ENCODE peak calls at places on chromosomes 5 and 9, in seven cellular contexts. O is BE2C, X is PC-9, B is A549, N is AG10803, E is NB4, J is fibroblast of mammary gland. Q is an unnamed sample.

GRCh38 chr5:35822541-35822940 is 34.1 kb upstream of the IL7R start:
- DNase-seq in O (no peak), X (no peak), B (no peak), N (no peak), E (no peak), J (no peak), Q (no peak)

GRCh38 chr5:52774005-52774410 is 13.7 kb upstream of the ITGA1 start:
- DNase-seq in O (no peak), X (no peak), B (no peak), N (no peak), E (no peak), J (no peak), Q (no peak)

GRCh38 chr5:172588380-172588779 is 52.7 kb upstream of the NEURL1B start:
- DNase-seq in O (no peak), X (no peak), B (no peak), N (no peak), E (no peak), J (no peak), Q (no peak)

GRCh38 chr5:141855265-141856029 is 22.8 kb downstream of the PCDH1 start:
- DNase-seq in O (peak; percentile 72), X (no peak), B (no peak), N (no peak), E (no peak), J (no peak), Q (no peak)

GRCh38 chr5:17169507-17169906 is 47.9 kb upstream of the BASP1 start:
- DNase-seq in O (no peak), X (no peak), B (no peak), N (peak; percentile 91), E (no peak), J (no peak), Q (peak; percentile 95)

GRCh38 chr5:13973724-13974123 is 29.2 kb upstream of the DNAH5 start:
- DNase-seq in O (no peak), X (no peak), B (no peak), N (no peak), E (no peak), J (no peak), Q (no peak)

GRCh38 chr9:76400534-76401096 is 6.4 kb upstream of the RFK start:
- DNase-seq in O (no peak), X (peak; percentile 67), B (no peak), N (no peak), E (no peak), J (no peak), Q (no peak)

GRCh38 chr9:123637940-123638634 is 282.1 kb downstream of the CRB2 start:
- DNase-seq in O (no peak), X (no peak), B (no peak), N (peak; percentile 25), E (peak; percentile 78), J (no peak), Q (no peak)

GRCh38 chr5:170269579-170269978 is 28.0 kb downstream of the LCP2 start:
- DNase-seq in O (no peak), X (no peak), B (no peak), N (no peak), E (peak; percentile 35), J (no peak), Q (no peak)

GRCh38 chr9:111952559-111952958 is 55.9 kb downstream of the UGCG start:
- DNase-seq in O (no peak), X (no peak), B (no peak), N (peak; percentile 92), E (no peak), J (peak; percentile 93), Q (peak; percentile 65)

GRCh38 chr9:104941597-104941996 is 13.6 kb upstream of the ABCA1 start:
- DNase-seq in O (no peak), X (no peak), B (no peak), N (no peak), E (no peak), J (no peak), Q (no peak)

GRCh38 chr9:17204611-17205165 is 69.8 kb downstream of the CNTLN start:
- DNase-seq in O (peak; percentile 81), X (no peak), B (no peak), N (no peak), E (no peak), J (no peak), Q (no peak)

GRCh38 chr9:119959846-119960545 is 590.8 kb upstream of the BRINP1 start:
- DNase-seq in O (no peak), X (no peak), B (no peak), N (peak; percentile 77), E (no peak), J (peak; percentile 6), Q (no peak)

GRCh38 chr5:172188033-172188892 is at the start of gene STK10:
- DNase-seq in O (peak; percentile 95), X (peak; percentile 93), B (peak; percentile 97), N (peak; percentile 93), E (peak; percentile 97), J (peak; percentile 83), Q (peak; percentile 64)

GRCh38 chr5:35785601-35786085 is 71.0 kb upstream of the IL7R start:
- DNase-seq in O (no peak), X (no peak), B (no peak), N (no peak), E (no peak), J (peak; percentile 30), Q (no peak)

GRCh38 chr5:39395521-39395920 is 29.3 kb downstream of the DAB2 start:
- DNase-seq in O (no peak), X (no peak), B (no peak), N (no peak), E (no peak), J (no peak), Q (no peak)

GRCh38 chr9:129131300-129132145 is 20.3 kb downstream of the PTPA start:
- DNase-seq in O (peak; percentile 78), X (peak; percentile 81), B (peak; percentile 93), N (peak; percentile 59), E (peak; percentile 73), J (peak; percentile 62), Q (no peak)

GRCh38 chr5:149282027-149282965 is 10.6 kb downstream of the AFAP1L1 start:
- DNase-seq in O (no peak), X (no peak), B (no peak), N (no peak), E (no peak), J (no peak), Q (no peak)

GRCh38 chr5:149285153-149285552 is 13.5 kb downstream of the AFAP1L1 start:
- DNase-seq in O (no peak), X (no peak), B (no peak), N (no peak), E (no peak), J (no peak), Q (no peak)

GRCh38 chr5:149282966-149283332 is 11.3 kb downstream of the AFAP1L1 start:
- DNase-seq in O (no peak), X (no peak), B (no peak), N (no peak), E (no peak), J (no peak), Q (no peak)

GRCh38 chr5:149283611-149284480 is 12.2 kb downstream of the AFAP1L1 start:
- DNase-seq in O (no peak), X (no peak), B (no peak), N (peak; percentile 57), E (no peak), J (peak; percentile 49), Q (no peak)

GRCh38 chr5:149284501-149284900 is 12.8 kb downstream of the AFAP1L1 start:
- DNase-seq in O (no peak), X (no peak), B (no peak), N (peak; percentile 82), E (peak; percentile 14), J (peak; percentile 81), Q (no peak)
- H3K4me3 ChIP-seq in O (no peak overlapping the region), X (no peak overlapping the region), B (no peak overlapping the region), N (peak overlapping the region; percentile 20), E (no peak overlapping the region), J (no peak overlapping the region), Q (no peak overlapping the region)

GRCh38 chr5:144485540-144485939 is 314.9 kb downstream of the KCTD16 start:
- DNase-seq in O (no peak), X (no peak), B (no peak), N (no peak), E (no peak), J (no peak), Q (no peak)
- TF ChIP-seq CTCF in O (no peak), X (no peak), B (no peak), N (no peak), E (no peak), J (no peak), Q (no peak)

GRCh38 chr9:121700831-121701419 is 49.5 kb downstream of the DAB2IP start:
- DNase-seq in O (peak; percentile 90), X (no peak), B (no peak), N (no peak), E (peak; percentile 38), J (no peak), Q (no peak)

GRCh38 chr9:121700165-121700830 is 48.9 kb downstream of the DAB2IP start:
- DNase-seq in O (peak; percentile 76), X (peak; percentile 81), B (peak; percentile 57), N (peak; percentile 53), E (peak; percentile 42), J (peak; percentile 48), Q (no peak)

GRCh38 chr9:121696935-121697334 is 45.5 kb downstream of the DAB2IP start:
- DNase-seq in O (no peak), X (no peak), B (no peak), N (no peak), E (peak; percentile 76), J (no peak), Q (no peak)

GRCh38 chr9:121699271-121700164 is 48.1 kb downstream of the DAB2IP start:
- DNase-seq in O (peak; percentile 49), X (peak; percentile 41), B (no peak), N (peak; percentile 59), E (peak; percentile 87), J (peak; percentile 28), Q (no peak)

DNA sequence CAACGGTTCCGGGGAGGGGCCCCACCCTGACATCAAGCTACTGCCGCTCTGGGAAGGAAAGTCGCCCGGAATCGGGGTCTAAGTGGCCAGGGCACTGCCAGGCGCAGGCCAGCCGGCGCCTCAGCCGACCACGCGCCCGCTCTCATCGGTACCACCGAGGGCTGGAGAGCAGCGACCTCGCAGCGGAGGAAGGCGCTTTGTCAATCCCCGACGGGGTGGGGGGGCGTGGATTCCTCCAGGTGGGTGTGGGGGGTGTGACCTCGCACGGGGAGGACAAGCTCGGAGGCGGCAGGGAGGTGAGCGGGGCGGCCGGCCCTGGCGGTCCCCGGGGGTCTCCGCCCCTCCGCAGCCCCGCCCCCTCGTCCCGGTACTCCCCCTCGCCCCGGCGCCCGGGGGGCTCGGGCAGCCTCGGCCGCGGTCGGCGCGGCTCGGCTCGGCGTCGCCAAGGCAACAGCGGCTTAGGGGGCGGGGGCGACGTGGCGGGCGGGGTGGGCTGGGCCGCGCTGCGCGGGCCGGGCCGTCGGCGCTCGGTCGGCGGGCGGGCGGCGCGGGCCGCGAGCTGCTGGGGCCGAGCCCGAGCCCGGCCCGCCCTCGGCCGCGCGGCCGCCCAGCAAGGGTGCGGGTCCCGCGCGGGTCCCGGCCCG is 47.3 kb downstream of the DAB2IP start:
- DNase-seq in O (peak; percentile 73), X (peak; percentile 31), B (no peak), N (peak; percentile 21), E (no peak), J (no peak), Q (no peak)
- H3K4me3 ChIP-seq in O (peak overlapping the region; percentile 66), X (peak overlapping the region; percentile 60), B (peak overlapping the region; percentile 55), N (peak overlapping the region; percentile 69), E (no peak overlapping the region), J (peak overlapping the region; percentile 36), Q (peak overlapping the region; percentile 69)

DNA sequence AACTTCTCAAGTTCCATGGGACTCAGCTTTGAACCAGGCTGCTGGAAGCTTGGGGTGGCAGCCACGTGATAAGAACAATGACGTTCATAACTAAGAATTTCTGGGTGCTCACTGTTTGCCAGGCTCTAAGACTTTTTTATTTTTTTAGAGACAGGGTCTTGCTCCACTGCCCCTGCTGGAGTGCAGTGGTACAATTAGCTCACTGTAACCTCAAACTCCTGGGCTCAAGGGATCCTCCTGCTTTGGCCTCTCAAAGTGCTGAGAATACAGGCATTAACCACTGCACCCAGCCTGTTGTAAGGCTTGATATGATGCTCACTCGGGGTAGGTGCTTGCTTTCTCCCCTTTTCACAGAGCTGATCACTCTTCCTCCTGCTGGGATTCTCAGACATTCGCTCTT is 38.7 kb downstream of the PTPN3 start:
- DNase-seq in O (no peak), X (no peak), B (no peak), N (no peak), E (no peak), J (no peak), Q (no peak)
- TF ChIP-seq CTCF in O (no peak), X (no peak), B (no peak), N (no peak), E (no peak), J (no peak), Q (no peak)